ENCODE peak calls at places on chromosomes 12 and 14, in six cellular contexts. N is NCI-H2107, C is HEK293T, S is cardiac septum, U is RCC 7860, B is activated T-cell treated with anti-CD3 and anti-CD28 coated beads for 48 hours. T is an unnamed sample.

GRCh38 chr12:43306066-43306465 is 245.9 kb downstream of the ADAMTS20 start:
- DNase-seq in N (no peak), C (no peak), S (no peak), U (peak; percentile 68), B (no peak), T (no peak)

GRCh38 chr12:15188136-15188535 is 33.1 kb downstream of the RERG start:
- DNase-seq in N (no peak), C (no peak), S (no peak), U (no peak), B (no peak), T (no peak)

GRCh38 chr14:32022938-32023466 is 54.1 kb upstream of the ARHGAP5 start:
- DNase-seq in N (no peak), C (no peak), S (no peak), U (no peak), B (no peak), T (no peak)

GRCh38 chr14:96136361-96136760 is 68.3 kb upstream of the BDKRB2 start:
- DNase-seq in N (no peak), C (no peak), S (no peak), U (peak; percentile 56), B (no peak), T (no peak)

GRCh38 chr12:12722351-12723146 is 5.4 kb downstream of the CDKN1B start:
- DNase-seq in N (no peak), C (no peak), S (no peak), U (peak; percentile 38), B (no peak), T (peak; percentile 16)

GRCh38 chr14:66037361-66037760 is 448.8 kb upstream of the CCDC196 start:
- DNase-seq in N (no peak), C (no peak), S (no peak), U (no peak), B (no peak), T (no peak)

GRCh38 chr12:53803703-53804102 is 51.9 kb upstream of the CISTR start:
- DNase-seq in N (no peak), C (peak; percentile 45), S (no peak), U (no peak), B (no peak), T (no peak)

GRCh38 chr12:112122823-112123690 is 2.3 kb upstream of the TRAFD1 start:
- DNase-seq in N (no peak), C (peak; percentile 38), S (no peak), U (no peak), B (no peak), T (no peak)

GRCh38 chr12:113439606-113440030 is 17.4 kb downstream of the SDSL start:
- DNase-seq in N (peak; percentile 21), C (peak; percentile 73), S (no peak), U (peak; percentile 17), B (no peak), T (no peak)

T was measured in DMS79.